ENCODE peak calls at places on chromosomes 4 and X, in five cellular contexts. T is choroid plexus epithelial cell; L is Jurkat, Clone E6-1; Z is fibroblast of the aortic adventitia; Y is AG04449. S is an unnamed sample.

GRCh38 chr4:129545599-129546278 is 449.8 kb downstream of the C4orf33 start:
- DNase-seq in T (peak), L (no peak), Z (peak), Y (no peak), S (peak)

GRCh38 chr4:151340751-151341385 is 15.5 kb upstream of the SH3D19 start:
- DNase-seq in T (peak), L (no peak), Z (no peak), Y (no peak), S (no peak)

GRCh38 chr4:174217273-174218126 is 66.0 kb downstream of the FBXO8 start:
- DNase-seq in T (peak), L (peak), Z (peak), Y (peak), S (no peak)

GRCh38 chr4:114272226-114272625 is 292.8 kb upstream of the ARSJ start:
- DNase-seq in T (peak), L (no peak), Z (peak), Y (peak), S (no peak)

GRCh38 chrX:88202149-88202548 is 544.9 kb upstream of the CPXCR1 start:
- DNase-seq in T (no peak), L (no peak), Z (no peak), Y (no peak), S (no peak)

GRCh38 chr4:183355405-183355804 is 33.2 kb upstream of the CLDN24 start:
- DNase-seq in T (no peak), L (no peak), Z (peak), Y (no peak), S (no peak)

GRCh38 chr4:39427477-39428119 is 20.9 kb downstream of the KLB start:
- DNase-seq in T (no peak), L (no peak), Z (no peak), Y (no peak), S (no peak)

GRCh38 chrX:13239272-13239671 is 80.6 kb downstream of the ATXN3L start:
- DNase-seq in T (no peak), L (no peak), Z (peak), Y (no peak), S (no peak)

GRCh38 chr4:38316045-38316444 is 348.0 kb upstream of the KLF3 start:
- DNase-seq in T (no peak), L (peak), Z (no peak), Y (no peak), S (no peak)

GRCh38 chr4:155582031-155582430 is 84.6 kb upstream of the GUCY1A1 start:
- DNase-seq in T (no peak), L (no peak), Z (no peak), Y (no peak), S (no peak)

GRCh38 chr4:67996127-67996526 is 32.8 kb upstream of the TMPRSS11A start:
- DNase-seq in T (no peak), L (no peak), Z (no peak), Y (no peak), S (no peak)

GRCh38 chr4:55050418-55050950 is 74.9 kb downstream of the KDR start:
- DNase-seq in T (no peak), L (no peak), Z (no peak), Y (no peak), S (no peak)

GRCh38 chr4:181877329-181877848 is 365.8 kb upstream of the TENM3 start:
- DNase-seq in T (peak), L (no peak), Z (peak), Y (peak), S (no peak)

GRCh38 chr4:33369366-33369899 is 2649.3 kb downstream of the PCDH7 start:
- DNase-seq in T (peak), L (no peak), Z (peak), Y (no peak), S (no peak)

GRCh38 chrX:17697191-17697590 is 40.1 kb upstream of the SCML1 start:
- DNase-seq in T (peak), L (no peak), Z (peak), Y (no peak), S (no peak)

GRCh38 chr4:8158710-8159521 is at the start of gene ABLIM2:
- DNase-seq in T (peak), L (peak), Z (peak), Y (peak), S (peak)
- H3K4me3 ChIP-seq in T (peak), L (peak), Z (peak), Y (peak), S (peak)

DNA sequence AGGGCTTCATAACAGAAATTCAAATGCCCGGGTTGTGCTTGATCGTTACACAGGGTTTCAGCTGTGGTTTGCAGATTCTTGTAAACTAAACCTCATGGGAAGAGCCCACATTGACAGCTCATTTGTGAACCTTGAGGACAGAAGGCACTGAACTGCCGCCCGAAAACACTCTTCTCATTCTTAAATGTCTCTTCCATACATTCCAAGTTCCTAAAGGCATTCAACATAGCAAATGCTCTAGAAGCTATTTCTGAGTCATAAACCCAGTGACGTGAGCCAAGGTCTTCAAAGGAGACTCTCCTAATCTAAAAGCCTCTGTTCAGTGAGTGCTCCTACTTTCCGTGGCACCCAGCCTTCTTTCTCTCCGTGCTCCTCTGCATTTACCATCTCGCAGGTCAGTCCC is 737.8 kb upstream of the FRG1 start:
- DNase-seq in T (peak), L (peak), Z (no peak), Y (peak), S (no peak)
- H3K4me3 ChIP-seq in T (no peak), L (no peak), Z (no peak), Y (peak), S (peak)

GRCh38 chrX:109709129-109709631 is 23.9 kb downstream of the ACSL4 start:
- DNase-seq in T (peak), L (no peak), Z (peak), Y (no peak), S (no peak)
- H3K4me3 ChIP-seq in T (no peak), L (no peak), Z (no peak), Y (no peak), S (no peak)

DNA sequence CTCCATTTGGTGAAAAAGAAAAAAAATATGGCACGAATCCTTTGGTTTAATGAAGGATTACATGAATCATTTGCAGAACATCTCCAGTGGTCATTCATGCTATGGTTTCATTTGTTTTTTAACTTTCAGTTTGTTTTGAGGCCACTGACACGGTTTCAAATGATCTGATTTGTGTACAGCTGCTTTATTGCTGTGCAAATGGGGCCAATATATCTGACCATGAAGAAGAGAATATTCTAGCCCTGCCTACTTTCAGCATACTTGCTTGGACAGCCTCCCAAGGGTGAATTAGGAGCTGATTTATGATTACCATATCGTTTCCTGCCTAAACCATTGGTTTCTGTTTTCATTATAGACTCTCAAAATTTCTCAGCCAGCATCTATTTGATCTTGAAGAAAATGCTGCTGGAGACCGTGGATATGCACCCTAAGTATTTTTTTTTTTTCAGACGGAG is 30.7 kb downstream of the SPARCL1 start:
- DNase-seq in T (no peak), L (no peak), Z (peak), Y (no peak), S (no peak)
- H3K4me3 ChIP-seq in T (no peak), L (no peak), Z (peak), Y (peak), S (no peak)

GRCh38 chr4:165378398-165378762 is 428 bp upstream of the CPE start:
- DNase-seq in T (no peak), L (no peak), Z (no peak), Y (no peak), S (no peak)
- H3K4me3 ChIP-seq in T (peak), L (no peak), Z (peak), Y (peak), S (peak)

DNA sequence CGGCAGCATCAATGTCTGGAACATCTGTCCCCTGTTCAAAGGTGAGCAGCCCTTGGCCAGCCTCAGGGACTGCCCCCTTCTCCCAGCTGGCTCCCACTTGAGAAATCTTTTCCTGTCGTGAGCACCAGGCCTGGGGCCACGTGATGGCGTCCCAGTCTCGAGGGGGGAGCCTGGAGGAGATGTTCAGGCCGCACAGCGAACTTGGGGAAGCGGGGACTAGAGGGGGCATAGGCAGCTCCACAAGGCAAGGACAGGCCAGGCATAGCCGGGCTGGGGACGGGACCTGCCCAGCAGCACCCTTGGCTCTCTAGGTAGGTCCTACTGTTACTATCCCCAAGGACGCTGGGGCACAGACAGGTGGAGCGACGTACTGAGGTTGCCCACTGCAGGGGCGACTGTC is 2.7 kb downstream of the SLC6A8 start:
- DNase-seq in T (no peak), L (no peak), Z (no peak), Y (no peak), S (no peak)
- H3K4me3 ChIP-seq in T (no peak), L (no peak), Z (no peak), Y (no peak), S (no peak)

GRCh38 chr4:186149872-186150271 is 41.5 kb upstream of the CYP4V2 start:
- DNase-seq in T (peak), L (no peak), Z (peak), Y (no peak), S (no peak)
- H3K4me3 ChIP-seq in T (peak), L (no peak), Z (peak), Y (no peak), S (no peak)

DNA sequence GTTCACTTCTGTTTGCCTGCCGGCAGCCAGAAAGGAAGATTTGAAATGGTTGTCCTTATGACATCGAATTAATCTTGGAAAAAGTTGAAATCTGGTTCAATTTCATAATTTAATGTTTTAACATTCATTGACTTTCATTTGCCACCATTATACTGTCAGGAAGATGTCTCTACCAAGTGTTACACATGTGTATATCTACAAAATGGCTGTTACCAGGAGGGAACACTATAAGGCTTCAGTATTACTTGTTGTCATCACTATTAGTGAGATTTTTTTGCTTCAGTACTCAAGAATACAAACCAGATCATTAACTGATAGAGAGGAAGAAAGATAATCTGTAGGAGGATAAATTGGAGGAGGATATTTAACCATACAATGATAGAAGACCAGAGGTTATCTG is 71.2 kb downstream of the TSPAN7 start:
- DNase-seq in T (no peak), L (no peak), Z (no peak), Y (no peak), S (no peak)
- H3K4me3 ChIP-seq in T (no peak), L (no peak), Z (no peak), Y (no peak), S (no peak)